ENCODE peak calls at places on chromosomes 11 and 22, in seven cellular contexts. One of them, this sample, is unnamed. For H3K4me1, the result is how much of the 10 kb centered on the place peaks cover.

GRCh38 chr22:23566716-23567475 is 13.2 kb downstream of the IGLL1 start:
- DNase-seq in SK-N-SH: no peak
- DNase-seq in HCT116: no peak
- DNase-seq in GM12878: no peak
- DNase-seq in H1: no peak
- DNase-seq in K562: no peak
- DNase-seq in HepG2: no peak
- DNase-seq in this sample: no peak

GRCh38 chr11:134037093-134037908 is 31.6 kb upstream of the JAM3 start:
- DNase-seq in HepG2: no peak
- DNase-seq in HCT116: no peak
- DNase-seq in K562: peak
- DNase-seq in SK-N-SH: peak
- DNase-seq in H1: peak
- DNase-seq in GM12878: peak
- DNase-seq in this sample: peak

GRCh38 chr11:2926611-2927492 is 2.4 kb downstream of the PHLDA2 start:
- DNase-seq in GM12878: no peak
- DNase-seq in H1: no peak
- DNase-seq in SK-N-SH: no peak
- DNase-seq in HCT116: no peak
- DNase-seq in K562: no peak
- DNase-seq in HepG2: no peak
- DNase-seq in this sample: no peak

GRCh38 chr11:102599642-102600261 is 25.4 kb downstream of the MMP20 start:
- DNase-seq in H1: no peak
- DNase-seq in GM12878: no peak
- DNase-seq in HepG2: peak
- DNase-seq in HCT116: peak
- DNase-seq in K562: no peak
- DNase-seq in SK-N-SH: no peak
- DNase-seq in this sample: no peak

GRCh38 chr22:42083119-42083518 is 3.6 kb downstream of the SMDT1 start:
- DNase-seq in K562: no peak
- DNase-seq in H1: no peak
- DNase-seq in GM12878: no peak
- DNase-seq in SK-N-SH: no peak
- DNase-seq in HCT116: no peak
- DNase-seq in HepG2: no peak
- DNase-seq in this sample: no peak

GRCh38 chr11:28757725-28758515 is 649.7 kb downstream of the METTL15 start:
- DNase-seq in HCT116: no peak
- DNase-seq in HepG2: no peak
- DNase-seq in K562: no peak
- DNase-seq in SK-N-SH: no peak
- DNase-seq in GM12878: no peak
- DNase-seq in H1: no peak
- DNase-seq in this sample: no peak

GRCh38 chr11:105767945-105768344 is 158.1 kb downstream of the GRIA4 start:
- DNase-seq in HepG2: no peak
- DNase-seq in GM12878: no peak
- DNase-seq in SK-N-SH: no peak
- DNase-seq in H1: no peak
- DNase-seq in HCT116: no peak
- DNase-seq in K562: no peak
- DNase-seq in this sample: no peak

GRCh38 chr11:2121227-2122130 is 17.7 kb downstream of the IGF2 start:
- DNase-seq in SK-N-SH: peak
- DNase-seq in H1: no peak
- DNase-seq in HepG2: no peak
- DNase-seq in HCT116: no peak
- DNase-seq in K562: no peak
- DNase-seq in GM12878: no peak
- DNase-seq in this sample: no peak

GRCh38 chr11:112321521-112322172 is 61.0 kb upstream of the PLET1 start:
- DNase-seq in K562: no peak
- DNase-seq in H1: no peak
- DNase-seq in SK-N-SH: no peak
- DNase-seq in HCT116: peak
- DNase-seq in HepG2: peak
- DNase-seq in GM12878: peak
- DNase-seq in this sample: no peak

GRCh38 chr11:61963282-61964057 is 4.0 kb downstream of the FTH1 start:
- DNase-seq in GM12878: peak
- DNase-seq in H1: no peak
- DNase-seq in SK-N-SH: no peak
- DNase-seq in HepG2: no peak
- DNase-seq in K562: no peak
- DNase-seq in HCT116: no peak
- DNase-seq in this sample: no peak

GRCh38 chr22:20244744-20245576 is 23.2 kb downstream of the RTN4R start:
- DNase-seq in GM12878: no peak
- DNase-seq in HCT116: no peak
- DNase-seq in SK-N-SH: peak
- DNase-seq in HepG2: no peak
- DNase-seq in K562: peak
- DNase-seq in H1: no peak
- DNase-seq in this sample: no peak

GRCh38 chr11:95977534-95978174 is 53.7 kb upstream of the MTMR2 start:
- DNase-seq in HepG2: peak
- DNase-seq in HCT116: no peak
- DNase-seq in SK-N-SH: no peak
- DNase-seq in H1: no peak
- DNase-seq in K562: no peak
- DNase-seq in GM12878: no peak
- DNase-seq in this sample: no peak

GRCh38 chr11:94550513-94550912 is 6.8 kb downstream of the FUT4 start:
- DNase-seq in HepG2: no peak
- DNase-seq in H1: no peak
- DNase-seq in HCT116: no peak
- DNase-seq in GM12878: no peak
- DNase-seq in K562: no peak
- DNase-seq in SK-N-SH: no peak
- DNase-seq in this sample: no peak

GRCh38 chr11:59247535-59248227 is 35.0 kb upstream of the MPEG1 start:
- DNase-seq in GM12878: no peak
- DNase-seq in SK-N-SH: no peak
- DNase-seq in H1: no peak
- DNase-seq in HCT116: no peak
- DNase-seq in K562: no peak
- DNase-seq in HepG2: no peak
- DNase-seq in this sample: no peak

GRCh38 chr11:69052343-69053168 is 3.8 kb downstream of the TPCN2 start:
- DNase-seq in GM12878: no peak
- DNase-seq in SK-N-SH: no peak
- DNase-seq in HCT116: no peak
- DNase-seq in H1: no peak
- DNase-seq in K562: no peak
- DNase-seq in HepG2: no peak
- DNase-seq in this sample: no peak

GRCh38 chr11:69051381-69052342 is 2.9 kb downstream of the TPCN2 start:
- DNase-seq in H1: no peak
- DNase-seq in HCT116: no peak
- DNase-seq in HepG2: no peak
- DNase-seq in GM12878: no peak
- DNase-seq in K562: no peak
- DNase-seq in SK-N-SH: no peak
- DNase-seq in this sample: no peak

GRCh38 chr11:69049490-69049867 is 747 bp downstream of the TPCN2 start:
- DNase-seq in GM12878: no peak
- DNase-seq in H1: no peak
- DNase-seq in SK-N-SH: peak
- DNase-seq in K562: no peak
- DNase-seq in HCT116: no peak
- DNase-seq in HepG2: no peak
- DNase-seq in this sample: no peak

GRCh38 chr11:69048718-69049489 is at the start of gene TPCN2:
- DNase-seq in GM12878: peak
- DNase-seq in HCT116: peak
- DNase-seq in H1: peak
- DNase-seq in SK-N-SH: peak
- DNase-seq in HepG2: peak
- DNase-seq in K562: peak
- DNase-seq in this sample: peak

GRCh38 chr11:69050592-69051380 is 2.1 kb downstream of the TPCN2 start:
- DNase-seq in SK-N-SH: no peak
- DNase-seq in HCT116: no peak
- DNase-seq in GM12878: no peak
- DNase-seq in H1: no peak
- DNase-seq in HepG2: no peak
- DNase-seq in K562: no peak
- DNase-seq in this sample: no peak
- H3K4me1 ChIP-seq in SK-N-SH: under half
- H3K4me1 ChIP-seq in HCT116: under half
- H3K4me1 ChIP-seq in GM12878: under half
- H3K4me1 ChIP-seq in H1: under half
- H3K4me1 ChIP-seq in HepG2: half or more
- H3K4me1 ChIP-seq in K562: under half
- H3K4me1 ChIP-seq in this sample: under half

GRCh38 chr11:130411223-130411622 is 17.2 kb downstream of the ADAMTS8 start:
- DNase-seq in HCT116: no peak
- DNase-seq in SK-N-SH: no peak
- DNase-seq in H1: no peak
- DNase-seq in K562: no peak
- DNase-seq in HepG2: no peak
- DNase-seq in GM12878: no peak
- DNase-seq in this sample: no peak

GRCh38 chr11:130415719-130416536 is 12.5 kb downstream of the ADAMTS8 start:
- DNase-seq in GM12878: no peak
- DNase-seq in SK-N-SH: no peak
- DNase-seq in HepG2: no peak
- DNase-seq in K562: no peak
- DNase-seq in H1: no peak
- DNase-seq in HCT116: no peak
- DNase-seq in this sample: no peak

GRCh38 chr11:130414107-130415088 is 14.0 kb downstream of the ADAMTS8 start:
- DNase-seq in HepG2: no peak
- DNase-seq in H1: no peak
- DNase-seq in HCT116: no peak
- DNase-seq in SK-N-SH: no peak
- DNase-seq in GM12878: no peak
- DNase-seq in K562: no peak
- DNase-seq in this sample: no peak

GRCh38 chr11:130416537-130416896 is 11.9 kb downstream of the ADAMTS8 start:
- DNase-seq in GM12878: no peak
- DNase-seq in HCT116: no peak
- DNase-seq in H1: no peak
- DNase-seq in HepG2: no peak
- DNase-seq in SK-N-SH: no peak
- DNase-seq in K562: no peak
- DNase-seq in this sample: no peak

DNA sequence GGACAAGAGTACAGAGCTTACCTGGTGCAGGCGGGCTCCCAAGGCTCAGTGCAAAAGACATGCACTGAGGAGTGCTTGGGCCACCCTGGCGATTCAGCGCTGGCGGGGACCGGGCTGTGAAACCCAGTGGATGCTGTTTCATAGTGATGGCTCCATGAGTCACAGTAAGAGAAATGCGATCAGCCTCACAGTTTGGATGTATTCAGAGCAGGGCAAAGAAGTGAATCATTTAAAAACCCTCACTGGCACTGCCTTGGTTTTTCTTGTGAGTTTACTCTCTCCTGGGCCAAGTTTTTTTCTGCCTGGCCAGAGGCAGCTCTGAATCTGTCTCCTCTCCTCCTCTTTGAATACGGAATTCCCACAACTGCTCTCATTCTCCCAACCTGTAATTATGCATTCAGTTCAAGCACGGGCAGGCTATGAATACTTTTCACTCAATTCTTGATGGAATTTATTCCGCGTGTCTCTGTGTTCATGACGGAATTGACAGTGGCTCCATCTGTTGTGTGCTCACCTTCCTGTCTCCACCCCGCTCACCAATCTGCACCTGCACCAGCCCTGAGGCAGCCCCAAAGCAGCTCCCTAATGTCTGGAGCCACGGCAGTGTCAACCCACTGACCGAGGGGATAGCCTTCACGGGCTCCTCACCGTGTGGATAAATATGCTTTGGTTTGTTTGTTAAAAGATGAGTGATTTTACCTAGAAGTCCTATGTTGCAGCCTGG is 14.9 kb downstream of the ADAMTS8 start:
- DNase-seq in HCT116: no peak
- DNase-seq in SK-N-SH: no peak
- DNase-seq in GM12878: no peak
- DNase-seq in H1: no peak
- DNase-seq in HepG2: no peak
- DNase-seq in K562: no peak
- DNase-seq in this sample: no peak
- TF ChIP-seq YY1 in HCT116: no peak
- TF ChIP-seq YY1 in SK-N-SH: no peak
- TF ChIP-seq YY1 in GM12878: no peak
- TF ChIP-seq YY1 in H1: no peak
- TF ChIP-seq YY1 in HepG2: no peak
- TF ChIP-seq YY1 in K562: no peak
- TF ChIP-seq YY1 in this sample: no peak

GRCh38 chr11:33324211-33324985 is 67.2 kb downstream of the HIPK3 start:
- DNase-seq in H1: no peak
- DNase-seq in HCT116: no peak
- DNase-seq in K562: no peak
- DNase-seq in SK-N-SH: no peak
- DNase-seq in GM12878: no peak
- DNase-seq in HepG2: no peak
- DNase-seq in this sample: no peak
- H3K4me1 ChIP-seq in H1: under half
- H3K4me1 ChIP-seq in HCT116: under half
- H3K4me1 ChIP-seq in K562: under half
- H3K4me1 ChIP-seq in SK-N-SH: under half
- H3K4me1 ChIP-seq in GM12878: under half
- H3K4me1 ChIP-seq in HepG2: under half
- H3K4me1 ChIP-seq in this sample: under half

DNA sequence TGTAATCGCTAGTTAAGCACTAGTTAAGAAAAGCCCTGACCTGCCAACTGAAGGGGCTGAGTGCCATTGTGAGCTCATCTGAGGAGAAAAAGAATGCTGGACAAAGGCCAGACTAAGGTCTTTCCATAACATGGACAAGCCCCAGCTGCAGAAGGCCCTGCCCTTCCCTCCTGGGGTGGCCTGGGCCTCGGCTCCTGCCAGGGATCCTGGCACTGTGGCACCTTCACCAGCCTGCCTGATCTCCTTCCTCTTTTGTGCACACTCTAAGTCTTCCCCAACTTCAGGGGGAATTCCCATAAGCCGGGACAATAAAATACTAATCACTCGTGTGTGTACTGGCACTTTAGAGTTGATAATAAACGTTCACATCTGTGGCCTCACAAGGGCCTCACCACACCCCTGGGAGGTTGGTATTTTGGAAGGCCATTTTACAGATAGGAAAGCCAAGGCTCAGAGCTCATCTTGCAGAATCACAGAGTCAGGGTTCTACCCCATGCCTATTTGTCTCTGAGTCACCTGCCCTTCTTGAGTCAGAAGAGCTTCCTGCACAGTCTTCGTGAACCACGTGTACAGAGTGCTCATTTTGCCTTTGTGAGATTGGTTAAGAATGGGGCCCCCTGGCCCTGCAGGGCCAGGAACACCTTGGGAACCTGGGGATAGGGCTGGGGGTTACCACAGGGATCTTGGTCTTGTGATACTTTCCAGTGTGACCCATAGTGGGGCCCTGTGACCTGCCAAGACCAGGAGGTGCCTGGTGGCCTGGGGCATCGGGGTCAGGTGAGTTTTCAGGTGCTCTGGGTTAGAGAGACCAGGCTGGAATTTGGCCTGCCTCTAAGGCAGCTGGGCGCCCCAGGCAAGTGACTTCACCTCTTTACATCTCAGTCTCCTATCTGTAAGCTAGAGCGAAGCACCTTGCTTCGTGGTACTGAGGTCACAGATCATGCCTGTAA is 9.6 kb downstream of the TMPRSS13 start:
- DNase-seq in SK-N-SH: no peak
- DNase-seq in GM12878: no peak
- DNase-seq in HepG2: no peak
- DNase-seq in K562: no peak
- DNase-seq in H1: no peak
- DNase-seq in HCT116: no peak
- DNase-seq in this sample: no peak
- TF ChIP-seq YY1 in SK-N-SH: no peak
- TF ChIP-seq YY1 in GM12878: no peak
- TF ChIP-seq YY1 in HepG2: no peak
- TF ChIP-seq YY1 in K562: no peak
- TF ChIP-seq YY1 in H1: no peak
- TF ChIP-seq YY1 in HCT116: no peak
- TF ChIP-seq YY1 in this sample: no peak